ENCODE peak calls at places on chromosomes 12 and 14, in eight cellular contexts. One of them, this sample, is unnamed.

GRCh38 chr14:99781853-99782610 is 11.2 kb upstream of the EML1 start:
- DNase-seq in progenitor cell of endocrine pancreas: no peak
- DNase-seq in stimulated activated CD4-positive, alpha-beta T cell treated with anti-CD3 and anti-CD28 coated beads, Interleukin-15, amount 100 ng/mL, for 24 hours: no peak
- DNase-seq in EH: no peak
- DNase-seq in testis: no peak
- DNase-seq in H9: no peak
- DNase-seq in AML-193: no peak
- DNase-seq in NCI-H82: no peak
- DNase-seq in this sample: no peak

GRCh38 chr12:97616936-97617335 is 154.3 kb downstream of the RMST start:
- DNase-seq in progenitor cell of endocrine pancreas: no peak
- DNase-seq in stimulated activated CD4-positive, alpha-beta T cell treated with anti-CD3 and anti-CD28 coated beads, Interleukin-15, amount 100 ng/mL, for 24 hours: no peak
- DNase-seq in EH: no peak
- DNase-seq in testis: no peak
- DNase-seq in H9: no peak
- DNase-seq in AML-193: no peak
- DNase-seq in NCI-H82: no peak
- DNase-seq in this sample: no peak

GRCh38 chr14:51290132-51290531 is 50.1 kb downstream of the TMX1 start:
- DNase-seq in progenitor cell of endocrine pancreas: no peak
- DNase-seq in stimulated activated CD4-positive, alpha-beta T cell treated with anti-CD3 and anti-CD28 coated beads, Interleukin-15, amount 100 ng/mL, for 24 hours: no peak
- DNase-seq in EH: no peak
- DNase-seq in testis: no peak
- DNase-seq in H9: no peak
- DNase-seq in AML-193: no peak
- DNase-seq in NCI-H82: no peak
- DNase-seq in this sample: no peak

GRCh38 chr12:1473418-1473817 is 121.0 kb downstream of the FBXL14 start:
- DNase-seq in progenitor cell of endocrine pancreas: no peak
- DNase-seq in stimulated activated CD4-positive, alpha-beta T cell treated with anti-CD3 and anti-CD28 coated beads, Interleukin-15, amount 100 ng/mL, for 24 hours: peak
- DNase-seq in EH: peak
- DNase-seq in testis: no peak
- DNase-seq in H9: no peak
- DNase-seq in AML-193: peak
- DNase-seq in NCI-H82: no peak
- DNase-seq in this sample: no peak

GRCh38 chr12:4700621-4701026 is 19.6 kb upstream of the GALNT8 start:
- DNase-seq in progenitor cell of endocrine pancreas: no peak
- DNase-seq in stimulated activated CD4-positive, alpha-beta T cell treated with anti-CD3 and anti-CD28 coated beads, Interleukin-15, amount 100 ng/mL, for 24 hours: no peak
- DNase-seq in EH: no peak
- DNase-seq in testis: peak
- DNase-seq in H9: peak
- DNase-seq in AML-193: no peak
- DNase-seq in NCI-H82: peak
- DNase-seq in this sample: no peak

GRCh38 chr14:96904201-96904600 is 107.0 kb downstream of the VRK1 start:
- DNase-seq in progenitor cell of endocrine pancreas: no peak
- DNase-seq in stimulated activated CD4-positive, alpha-beta T cell treated with anti-CD3 and anti-CD28 coated beads, Interleukin-15, amount 100 ng/mL, for 24 hours: no peak
- DNase-seq in EH: no peak
- DNase-seq in testis: no peak
- DNase-seq in H9: no peak
- DNase-seq in AML-193: no peak
- DNase-seq in NCI-H82: no peak
- DNase-seq in this sample: no peak

GRCh38 chr12:64826234-64826633 is 1.8 kb downstream of the TBC1D30 start:
- DNase-seq in progenitor cell of endocrine pancreas: peak
- DNase-seq in stimulated activated CD4-positive, alpha-beta T cell treated with anti-CD3 and anti-CD28 coated beads, Interleukin-15, amount 100 ng/mL, for 24 hours: peak
- DNase-seq in EH: peak
- DNase-seq in testis: peak
- DNase-seq in H9: peak
- DNase-seq in AML-193: no peak
- DNase-seq in NCI-H82: peak
- DNase-seq in this sample: peak

GRCh38 chr12:96247567-96247962 is 53.4 kb downstream of the ELK3 start:
- DNase-seq in progenitor cell of endocrine pancreas: no peak
- DNase-seq in stimulated activated CD4-positive, alpha-beta T cell treated with anti-CD3 and anti-CD28 coated beads, Interleukin-15, amount 100 ng/mL, for 24 hours: peak
- DNase-seq in EH: peak
- DNase-seq in testis: no peak
- DNase-seq in H9: no peak
- DNase-seq in AML-193: no peak
- DNase-seq in NCI-H82: no peak
- DNase-seq in this sample: no peak

GRCh38 chr14:75046899-75047298 is 4.4 kb downstream of the MLH3 start:
- DNase-seq in progenitor cell of endocrine pancreas: no peak
- DNase-seq in stimulated activated CD4-positive, alpha-beta T cell treated with anti-CD3 and anti-CD28 coated beads, Interleukin-15, amount 100 ng/mL, for 24 hours: no peak
- DNase-seq in EH: peak
- DNase-seq in testis: no peak
- DNase-seq in H9: no peak
- DNase-seq in AML-193: no peak
- DNase-seq in NCI-H82: no peak
- DNase-seq in this sample: peak

GRCh38 chr14:94036328-94037167 is 10.4 kb downstream of the OTUB2 start:
- DNase-seq in progenitor cell of endocrine pancreas: peak
- DNase-seq in stimulated activated CD4-positive, alpha-beta T cell treated with anti-CD3 and anti-CD28 coated beads, Interleukin-15, amount 100 ng/mL, for 24 hours: peak
- DNase-seq in EH: peak
- DNase-seq in testis: peak
- DNase-seq in H9: peak
- DNase-seq in AML-193: peak
- DNase-seq in NCI-H82: peak
- DNase-seq in this sample: peak

GRCh38 chr14:63897706-63898105 is 44.9 kb downstream of the SYNE2 start:
- DNase-seq in progenitor cell of endocrine pancreas: no peak
- DNase-seq in stimulated activated CD4-positive, alpha-beta T cell treated with anti-CD3 and anti-CD28 coated beads, Interleukin-15, amount 100 ng/mL, for 24 hours: no peak
- DNase-seq in EH: peak
- DNase-seq in testis: no peak
- DNase-seq in H9: no peak
- DNase-seq in AML-193: no peak
- DNase-seq in NCI-H82: no peak
- DNase-seq in this sample: peak

GRCh38 chr14:42378880-42379279 is 772.2 kb downstream of the LRFN5 start:
- DNase-seq in progenitor cell of endocrine pancreas: no peak
- DNase-seq in stimulated activated CD4-positive, alpha-beta T cell treated with anti-CD3 and anti-CD28 coated beads, Interleukin-15, amount 100 ng/mL, for 24 hours: no peak
- DNase-seq in EH: no peak
- DNase-seq in testis: no peak
- DNase-seq in H9: peak
- DNase-seq in AML-193: no peak
- DNase-seq in NCI-H82: no peak
- DNase-seq in this sample: no peak

GRCh38 chr12:38921025-38921677 is 15.8 kb upstream of the CPNE8 start:
- DNase-seq in progenitor cell of endocrine pancreas: peak
- DNase-seq in stimulated activated CD4-positive, alpha-beta T cell treated with anti-CD3 and anti-CD28 coated beads, Interleukin-15, amount 100 ng/mL, for 24 hours: peak
- DNase-seq in EH: no peak
- DNase-seq in testis: peak
- DNase-seq in H9: peak
- DNase-seq in AML-193: peak
- DNase-seq in NCI-H82: peak
- DNase-seq in this sample: no peak

GRCh38 chr14:22814945-22815713 is at the start of gene SLC7A7:
- DNase-seq in progenitor cell of endocrine pancreas: no peak
- DNase-seq in stimulated activated CD4-positive, alpha-beta T cell treated with anti-CD3 and anti-CD28 coated beads, Interleukin-15, amount 100 ng/mL, for 24 hours: no peak
- DNase-seq in EH: no peak
- DNase-seq in testis: no peak
- DNase-seq in H9: peak
- DNase-seq in AML-193: peak
- DNase-seq in NCI-H82: peak
- DNase-seq in this sample: no peak

GRCh38 chr12:52280319-52280795 is 5.9 kb downstream of the KRT86 start:
- DNase-seq in progenitor cell of endocrine pancreas: no peak
- DNase-seq in stimulated activated CD4-positive, alpha-beta T cell treated with anti-CD3 and anti-CD28 coated beads, Interleukin-15, amount 100 ng/mL, for 24 hours: no peak
- DNase-seq in EH: peak
- DNase-seq in testis: no peak
- DNase-seq in H9: no peak
- DNase-seq in AML-193: peak
- DNase-seq in NCI-H82: no peak
- DNase-seq in this sample: peak

GRCh38 chr14:59215353-59215752 is 26.9 kb downstream of the DAAM1 start:
- DNase-seq in progenitor cell of endocrine pancreas: peak
- DNase-seq in stimulated activated CD4-positive, alpha-beta T cell treated with anti-CD3 and anti-CD28 coated beads, Interleukin-15, amount 100 ng/mL, for 24 hours: no peak
- DNase-seq in EH: no peak
- DNase-seq in testis: peak
- DNase-seq in H9: no peak
- DNase-seq in AML-193: no peak
- DNase-seq in NCI-H82: no peak
- DNase-seq in this sample: peak

GRCh38 chr14:68408680-68409079 is 384.2 kb downstream of the ZFP36L1 start:
- DNase-seq in progenitor cell of endocrine pancreas: no peak
- DNase-seq in stimulated activated CD4-positive, alpha-beta T cell treated with anti-CD3 and anti-CD28 coated beads, Interleukin-15, amount 100 ng/mL, for 24 hours: no peak
- DNase-seq in EH: peak
- DNase-seq in testis: no peak
- DNase-seq in H9: no peak
- DNase-seq in AML-193: no peak
- DNase-seq in NCI-H82: no peak
- DNase-seq in this sample: peak

GRCh38 chr12:47367912-47368537 is 288.3 kb upstream of the AMIGO2 start:
- DNase-seq in progenitor cell of endocrine pancreas: no peak
- DNase-seq in stimulated activated CD4-positive, alpha-beta T cell treated with anti-CD3 and anti-CD28 coated beads, Interleukin-15, amount 100 ng/mL, for 24 hours: no peak
- DNase-seq in EH: no peak
- DNase-seq in testis: no peak
- DNase-seq in H9: no peak
- DNase-seq in AML-193: no peak
- DNase-seq in NCI-H82: no peak
- DNase-seq in this sample: no peak

GRCh38 chr12:50825372-50825838 is 17.3 kb upstream of the TMPRSS12 start:
- DNase-seq in progenitor cell of endocrine pancreas: no peak
- DNase-seq in stimulated activated CD4-positive, alpha-beta T cell treated with anti-CD3 and anti-CD28 coated beads, Interleukin-15, amount 100 ng/mL, for 24 hours: no peak
- DNase-seq in EH: peak
- DNase-seq in testis: no peak
- DNase-seq in H9: no peak
- DNase-seq in AML-193: peak
- DNase-seq in NCI-H82: peak
- DNase-seq in this sample: peak

GRCh38 chr12:28936221-28936620 is 212.9 kb upstream of the FAR2 start:
- DNase-seq in progenitor cell of endocrine pancreas: no peak
- DNase-seq in stimulated activated CD4-positive, alpha-beta T cell treated with anti-CD3 and anti-CD28 coated beads, Interleukin-15, amount 100 ng/mL, for 24 hours: no peak
- DNase-seq in EH: no peak
- DNase-seq in testis: no peak
- DNase-seq in H9: no peak
- DNase-seq in AML-193: no peak
- DNase-seq in NCI-H82: no peak
- DNase-seq in this sample: no peak

GRCh38 chr12:108356902-108357806 is 18.0 kb upstream of the CMKLR1 start:
- DNase-seq in progenitor cell of endocrine pancreas: no peak
- DNase-seq in stimulated activated CD4-positive, alpha-beta T cell treated with anti-CD3 and anti-CD28 coated beads, Interleukin-15, amount 100 ng/mL, for 24 hours: no peak
- DNase-seq in EH: no peak
- DNase-seq in testis: no peak
- DNase-seq in H9: no peak
- DNase-seq in AML-193: no peak
- DNase-seq in NCI-H82: peak
- DNase-seq in this sample: no peak

GRCh38 chr12:15603461-15604085 is 185.6 kb downstream of the EPS8 start:
- DNase-seq in progenitor cell of endocrine pancreas: no peak
- DNase-seq in stimulated activated CD4-positive, alpha-beta T cell treated with anti-CD3 and anti-CD28 coated beads, Interleukin-15, amount 100 ng/mL, for 24 hours: no peak
- DNase-seq in EH: no peak
- DNase-seq in testis: no peak
- DNase-seq in H9: no peak
- DNase-seq in AML-193: no peak
- DNase-seq in NCI-H82: peak
- DNase-seq in this sample: no peak

GRCh38 chr12:386651-387050 is 2.5 kb downstream of the KDM5A start:
- DNase-seq in progenitor cell of endocrine pancreas: no peak
- DNase-seq in stimulated activated CD4-positive, alpha-beta T cell treated with anti-CD3 and anti-CD28 coated beads, Interleukin-15, amount 100 ng/mL, for 24 hours: no peak
- DNase-seq in EH: peak
- DNase-seq in testis: no peak
- DNase-seq in H9: no peak
- DNase-seq in AML-193: no peak
- DNase-seq in NCI-H82: no peak
- DNase-seq in this sample: no peak

GRCh38 chr12:30839643-30840190 is 85.0 kb upstream of the CAPRIN2 start:
- DNase-seq in progenitor cell of endocrine pancreas: no peak
- DNase-seq in stimulated activated CD4-positive, alpha-beta T cell treated with anti-CD3 and anti-CD28 coated beads, Interleukin-15, amount 100 ng/mL, for 24 hours: no peak
- DNase-seq in EH: no peak
- DNase-seq in testis: no peak
- DNase-seq in H9: no peak
- DNase-seq in AML-193: no peak
- DNase-seq in NCI-H82: peak
- DNase-seq in this sample: no peak

GRCh38 chr14:101033006-101033405 is 129.5 kb upstream of the RTL1 start:
- DNase-seq in progenitor cell of endocrine pancreas: no peak
- DNase-seq in stimulated activated CD4-positive, alpha-beta T cell treated with anti-CD3 and anti-CD28 coated beads, Interleukin-15, amount 100 ng/mL, for 24 hours: no peak
- DNase-seq in EH: no peak
- DNase-seq in testis: no peak
- DNase-seq in H9: no peak
- DNase-seq in AML-193: no peak
- DNase-seq in NCI-H82: no peak
- DNase-seq in this sample: no peak

This sample was measured in foreskin melanocyte.